ENCODE peak calls at places on chromosomes 2 and 18, in four cellular contexts. One of them, this sample, is unnamed.

GRCh38 chr2:29662841-29663240 is 258.5 kb downstream of the ALK start:
- DNase-seq in ovary: no peak
- DNase-seq in H4: no peak
- DNase-seq in SJSA1: no peak
- DNase-seq in this sample: no peak

GRCh38 chr2:8239402-8240127 is 442.3 kb upstream of the ID2 start:
- DNase-seq in H4: no peak
- DNase-seq in SJSA1: no peak
- DNase-seq in ovary: no peak
- DNase-seq in this sample: no peak

GRCh38 chr18:58046794-58047555 is 2.9 kb downstream of the NEDD4L start:
- DNase-seq in SJSA1: no peak
- DNase-seq in ovary: no peak
- DNase-seq in H4: no peak
- DNase-seq in this sample: no peak

GRCh38 chr2:172282944-172283343 is 144.4 kb upstream of the ITGA6 start:
- DNase-seq in SJSA1: peak; percentile 55
- DNase-seq in ovary: no peak
- DNase-seq in H4: peak; percentile 78
- DNase-seq in this sample: no peak

GRCh38 chr2:44983836-44984604 is 25.2 kb downstream of the SIX2 start:
- DNase-seq in ovary: no peak
- DNase-seq in SJSA1: no peak
- DNase-seq in H4: no peak
- DNase-seq in this sample: no peak

GRCh38 chr2:7014201-7014640 is 97.0 kb downstream of the RNF144A start:
- DNase-seq in H4: peak; percentile 81
- DNase-seq in SJSA1: no peak
- DNase-seq in ovary: no peak
- DNase-seq in this sample: peak; percentile 6

GRCh38 chr2:179313057-179313456 is 48.4 kb upstream of the SESTD1 start:
- DNase-seq in H4: no peak
- DNase-seq in SJSA1: no peak
- DNase-seq in ovary: no peak
- DNase-seq in this sample: no peak

GRCh38 chr2:16160281-16161084 is 220.1 kb downstream of the MYCN start:
- DNase-seq in SJSA1: no peak
- DNase-seq in H4: no peak
- DNase-seq in ovary: no peak
- DNase-seq in this sample: no peak

GRCh38 chr2:207041279-207041678 is 102.0 kb downstream of the CPO start:
- DNase-seq in ovary: no peak
- DNase-seq in SJSA1: peak; percentile 53
- DNase-seq in H4: no peak
- DNase-seq in this sample: no peak